ENCODE peak calls at places on chromosomes 12 and 14, in seven cellular contexts. One of them, this sample, is unnamed.

GRCh38 chr14:91252901-91253794 is 8.6 kb upstream of the GPR68 start:
- DNase-seq in Panc1: no peak
- DNase-seq in AG10803: no peak
- DNase-seq in astrocyte of the spinal cord: no peak
- DNase-seq in choroid plexus epithelial cell: no peak
- DNase-seq in GM23248: peak
- DNase-seq in body of pancreas: no peak
- DNase-seq in this sample: peak

GRCh38 chr14:93032301-93032929 is 83.3 kb downstream of the ITPK1 start:
- DNase-seq in Panc1: no peak
- DNase-seq in AG10803: peak
- DNase-seq in astrocyte of the spinal cord: no peak
- DNase-seq in choroid plexus epithelial cell: no peak
- DNase-seq in GM23248: peak
- DNase-seq in body of pancreas: no peak
- DNase-seq in this sample: peak

GRCh38 chr12:91127751-91128150 is 16.5 kb upstream of the LUM start:
- DNase-seq in Panc1: no peak
- DNase-seq in AG10803: peak
- DNase-seq in astrocyte of the spinal cord: peak
- DNase-seq in choroid plexus epithelial cell: peak
- DNase-seq in GM23248: peak
- DNase-seq in body of pancreas: no peak
- DNase-seq in this sample: no peak

GRCh38 chr14:32004300-32004699 is 72.8 kb upstream of the ARHGAP5 start:
- DNase-seq in Panc1: no peak
- DNase-seq in AG10803: peak
- DNase-seq in astrocyte of the spinal cord: peak
- DNase-seq in choroid plexus epithelial cell: peak
- DNase-seq in GM23248: peak
- DNase-seq in body of pancreas: no peak
- DNase-seq in this sample: no peak

GRCh38 chr12:52119398-52120254 is 40.1 kb downstream of the SMIM41 start:
- DNase-seq in Panc1: no peak
- DNase-seq in AG10803: no peak
- DNase-seq in astrocyte of the spinal cord: peak
- DNase-seq in choroid plexus epithelial cell: peak
- DNase-seq in GM23248: peak
- DNase-seq in body of pancreas: peak
- DNase-seq in this sample: no peak

GRCh38 chr14:60933920-60934655 is 46.8 kb downstream of the TRMT5 start:
- DNase-seq in Panc1: no peak
- DNase-seq in AG10803: no peak
- DNase-seq in astrocyte of the spinal cord: no peak
- DNase-seq in choroid plexus epithelial cell: no peak
- DNase-seq in GM23248: no peak
- DNase-seq in body of pancreas: no peak
- DNase-seq in this sample: no peak

GRCh38 chr14:37139710-37140109 is 32.7 kb downstream of the SLC25A21 start:
- DNase-seq in Panc1: no peak
- DNase-seq in AG10803: no peak
- DNase-seq in astrocyte of the spinal cord: peak
- DNase-seq in choroid plexus epithelial cell: no peak
- DNase-seq in GM23248: no peak
- DNase-seq in body of pancreas: no peak
- DNase-seq in this sample: no peak

GRCh38 chr12:123924539-123924938 is 48.1 kb downstream of the CCDC92 start:
- DNase-seq in Panc1: no peak
- DNase-seq in AG10803: no peak
- DNase-seq in astrocyte of the spinal cord: no peak
- DNase-seq in choroid plexus epithelial cell: no peak
- DNase-seq in GM23248: no peak
- DNase-seq in body of pancreas: no peak
- DNase-seq in this sample: no peak

GRCh38 chr14:77123381-77124344 is 17.9 kb downstream of the ZDHHC22 start:
- DNase-seq in Panc1: no peak
- DNase-seq in AG10803: no peak
- DNase-seq in astrocyte of the spinal cord: no peak
- DNase-seq in choroid plexus epithelial cell: no peak
- DNase-seq in GM23248: no peak
- DNase-seq in body of pancreas: peak
- DNase-seq in this sample: peak

GRCh38 chr14:101977311-101978071 is 13.1 kb downstream of the DYNC1H1 start:
- DNase-seq in Panc1: no peak
- DNase-seq in AG10803: no peak
- DNase-seq in astrocyte of the spinal cord: peak
- DNase-seq in choroid plexus epithelial cell: peak
- DNase-seq in GM23248: peak
- DNase-seq in body of pancreas: no peak
- DNase-seq in this sample: no peak

GRCh38 chr14:50928002-50928635 is 16.2 kb downstream of the PYGL start:
- DNase-seq in Panc1: no peak
- DNase-seq in AG10803: peak
- DNase-seq in astrocyte of the spinal cord: peak
- DNase-seq in choroid plexus epithelial cell: peak
- DNase-seq in GM23248: peak
- DNase-seq in body of pancreas: peak
- DNase-seq in this sample: peak

GRCh38 chr14:100608586-100609330 is 21.5 kb upstream of the BEGAIN start:
- DNase-seq in Panc1: no peak
- DNase-seq in AG10803: no peak
- DNase-seq in astrocyte of the spinal cord: no peak
- DNase-seq in choroid plexus epithelial cell: no peak
- DNase-seq in GM23248: no peak
- DNase-seq in body of pancreas: no peak
- DNase-seq in this sample: no peak

GRCh38 chr14:65333926-65334687 is 78.4 kb upstream of the FUT8 start:
- DNase-seq in Panc1: no peak
- DNase-seq in AG10803: peak
- DNase-seq in astrocyte of the spinal cord: peak
- DNase-seq in choroid plexus epithelial cell: peak
- DNase-seq in GM23248: peak
- DNase-seq in body of pancreas: no peak
- DNase-seq in this sample: no peak

GRCh38 chr12:27003421-27004311 is 10.5 kb downstream of the TM7SF3 start:
- DNase-seq in Panc1: no peak
- DNase-seq in AG10803: no peak
- DNase-seq in astrocyte of the spinal cord: no peak
- DNase-seq in choroid plexus epithelial cell: no peak
- DNase-seq in GM23248: no peak
- DNase-seq in body of pancreas: no peak
- DNase-seq in this sample: no peak

GRCh38 chr12:129635003-129635685 is 268.7 kb downstream of the TMEM132D start:
- DNase-seq in Panc1: no peak
- DNase-seq in AG10803: no peak
- DNase-seq in astrocyte of the spinal cord: no peak
- DNase-seq in choroid plexus epithelial cell: no peak
- DNase-seq in GM23248: no peak
- DNase-seq in body of pancreas: no peak
- DNase-seq in this sample: no peak

GRCh38 chr12:52191841-52192791 is at the start of gene KRT80:
- DNase-seq in Panc1: peak
- DNase-seq in AG10803: peak
- DNase-seq in astrocyte of the spinal cord: peak
- DNase-seq in choroid plexus epithelial cell: peak
- DNase-seq in GM23248: peak
- DNase-seq in body of pancreas: peak
- DNase-seq in this sample: peak

GRCh38 chr14:32075636-32076277 is 1.3 kb upstream of the ARHGAP5 start:
- DNase-seq in Panc1: no peak
- DNase-seq in AG10803: peak
- DNase-seq in astrocyte of the spinal cord: no peak
- DNase-seq in choroid plexus epithelial cell: peak
- DNase-seq in GM23248: peak
- DNase-seq in body of pancreas: peak
- DNase-seq in this sample: peak

GRCh38 chr12:94922561-94922960 is 80.9 kb downstream of the NDUFA12 start:
- DNase-seq in Panc1: no peak
- DNase-seq in AG10803: no peak
- DNase-seq in astrocyte of the spinal cord: peak
- DNase-seq in choroid plexus epithelial cell: peak
- DNase-seq in GM23248: no peak
- DNase-seq in body of pancreas: no peak
- DNase-seq in this sample: no peak

GRCh38 chr14:96198430-96199133 is 6.1 kb upstream of the BDKRB2 start:
- DNase-seq in Panc1: no peak
- DNase-seq in AG10803: no peak
- DNase-seq in astrocyte of the spinal cord: peak
- DNase-seq in choroid plexus epithelial cell: peak
- DNase-seq in GM23248: no peak
- DNase-seq in body of pancreas: no peak
- DNase-seq in this sample: no peak

GRCh38 chr14:35365130-35366047 is 39.2 kb downstream of the NFKBIA start:
- DNase-seq in Panc1: peak
- DNase-seq in AG10803: peak
- DNase-seq in astrocyte of the spinal cord: peak
- DNase-seq in choroid plexus epithelial cell: peak
- DNase-seq in GM23248: peak
- DNase-seq in body of pancreas: peak
- DNase-seq in this sample: peak

GRCh38 chr12:94545937-94546771 is 86.5 kb upstream of the CEP83 start:
- DNase-seq in Panc1: peak
- DNase-seq in AG10803: peak
- DNase-seq in astrocyte of the spinal cord: peak
- DNase-seq in choroid plexus epithelial cell: peak
- DNase-seq in GM23248: peak
- DNase-seq in body of pancreas: peak
- DNase-seq in this sample: peak

DNA sequence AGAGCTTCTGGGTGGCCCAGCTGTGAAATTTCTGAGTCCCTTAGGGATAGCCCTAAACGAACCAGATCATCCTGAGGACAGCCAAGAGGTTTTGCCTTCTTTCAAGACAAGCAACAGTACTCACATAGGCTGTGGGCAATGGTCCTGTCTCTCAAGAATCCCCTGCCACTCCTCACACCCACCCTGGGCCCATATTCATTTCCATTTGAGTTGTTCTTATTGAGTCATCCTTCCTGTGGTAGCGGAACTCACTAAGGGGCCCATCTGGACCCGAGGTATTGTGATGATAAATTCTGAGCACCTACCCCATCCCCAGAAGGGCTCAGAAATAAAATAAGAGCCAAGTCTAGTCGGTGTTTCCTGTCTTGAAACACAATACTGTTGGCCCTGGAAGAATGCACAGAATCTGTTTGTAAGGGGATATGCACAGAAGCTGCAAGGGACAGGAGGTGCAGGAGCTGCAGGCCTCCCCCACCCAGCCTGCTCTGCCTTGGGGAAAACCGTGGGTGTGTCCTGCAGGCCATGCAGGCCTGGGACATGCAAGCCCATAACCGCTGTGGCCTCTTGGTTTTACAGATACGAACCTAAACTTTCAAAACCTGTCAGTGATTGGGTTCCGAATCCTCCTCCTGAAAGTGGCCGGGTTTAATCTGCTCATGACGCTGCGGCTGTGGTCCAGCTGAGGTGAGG is 38.9 kb downstream of the DAD1 start:
- DNase-seq in Panc1: no peak
- DNase-seq in AG10803: no peak
- DNase-seq in astrocyte of the spinal cord: peak
- DNase-seq in choroid plexus epithelial cell: peak
- DNase-seq in GM23248: no peak
- DNase-seq in body of pancreas: no peak
- DNase-seq in this sample: no peak
- H3K4me3 ChIP-seq in Panc1: no peak
- H3K4me3 ChIP-seq in AG10803: no peak
- H3K4me3 ChIP-seq in astrocyte of the spinal cord: no peak
- H3K4me3 ChIP-seq in choroid plexus epithelial cell: no peak
- H3K4me3 ChIP-seq in GM23248: no peak
- H3K4me3 ChIP-seq in body of pancreas: no peak
- H3K4me3 ChIP-seq in this sample: no peak

GRCh38 chr12:99985631-99986030 is 895 bp upstream of the ANKS1B start:
- DNase-seq in Panc1: no peak
- DNase-seq in AG10803: no peak
- DNase-seq in astrocyte of the spinal cord: no peak
- DNase-seq in choroid plexus epithelial cell: no peak
- DNase-seq in GM23248: no peak
- DNase-seq in body of pancreas: no peak
- DNase-seq in this sample: no peak
- H3K4me3 ChIP-seq in Panc1: peak
- H3K4me3 ChIP-seq in AG10803: peak
- H3K4me3 ChIP-seq in astrocyte of the spinal cord: no peak
- H3K4me3 ChIP-seq in choroid plexus epithelial cell: peak
- H3K4me3 ChIP-seq in GM23248: peak
- H3K4me3 ChIP-seq in body of pancreas: no peak
- H3K4me3 ChIP-seq in this sample: no peak

DNA sequence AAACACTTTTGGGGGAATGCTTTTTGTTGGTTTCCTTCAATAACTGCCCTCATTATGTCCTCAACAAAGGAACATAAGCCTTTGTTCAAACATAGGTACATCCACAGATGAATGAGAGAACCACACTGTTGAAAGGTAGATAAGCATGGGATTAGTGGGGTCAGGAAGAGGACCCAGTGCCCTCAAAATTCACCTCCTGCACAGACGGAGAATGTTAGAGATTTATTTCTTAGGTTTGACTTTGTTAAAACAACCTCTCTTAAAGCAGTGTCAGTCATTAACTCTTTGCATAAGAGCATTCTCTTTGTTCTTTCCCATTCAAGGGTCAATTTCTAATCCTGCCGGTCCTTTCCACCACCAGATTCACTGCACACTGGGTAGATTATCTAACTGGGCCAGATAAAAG is 6.7 kb downstream of the AMDHD1 start:
- DNase-seq in Panc1: no peak
- DNase-seq in AG10803: no peak
- DNase-seq in astrocyte of the spinal cord: no peak
- DNase-seq in choroid plexus epithelial cell: no peak
- DNase-seq in GM23248: no peak
- DNase-seq in body of pancreas: no peak
- DNase-seq in this sample: no peak
- H3K4me3 ChIP-seq in Panc1: no peak
- H3K4me3 ChIP-seq in AG10803: no peak
- H3K4me3 ChIP-seq in astrocyte of the spinal cord: no peak
- H3K4me3 ChIP-seq in choroid plexus epithelial cell: no peak
- H3K4me3 ChIP-seq in GM23248: no peak
- H3K4me3 ChIP-seq in body of pancreas: no peak
- H3K4me3 ChIP-seq in this sample: no peak

GRCh38 chr14:26199599-26200370 is 398.0 kb downstream of the NOVA1 start:
- DNase-seq in Panc1: no peak
- DNase-seq in AG10803: peak
- DNase-seq in astrocyte of the spinal cord: peak
- DNase-seq in choroid plexus epithelial cell: peak
- DNase-seq in GM23248: peak
- DNase-seq in body of pancreas: no peak
- DNase-seq in this sample: no peak

GRCh38 chr14:26200675-26201074 is 397.2 kb downstream of the NOVA1 start:
- DNase-seq in Panc1: no peak
- DNase-seq in AG10803: peak
- DNase-seq in astrocyte of the spinal cord: peak
- DNase-seq in choroid plexus epithelial cell: peak
- DNase-seq in GM23248: peak
- DNase-seq in body of pancreas: no peak
- DNase-seq in this sample: no peak

GRCh38 chr14:26204362-26204953 is 393.4 kb downstream of the NOVA1 start:
- DNase-seq in Panc1: no peak
- DNase-seq in AG10803: no peak
- DNase-seq in astrocyte of the spinal cord: peak
- DNase-seq in choroid plexus epithelial cell: peak
- DNase-seq in GM23248: peak
- DNase-seq in body of pancreas: no peak
- DNase-seq in this sample: no peak

GRCh38 chr14:26206640-26207039 is 391.2 kb downstream of the NOVA1 start:
- DNase-seq in Panc1: no peak
- DNase-seq in AG10803: no peak
- DNase-seq in astrocyte of the spinal cord: no peak
- DNase-seq in choroid plexus epithelial cell: no peak
- DNase-seq in GM23248: no peak
- DNase-seq in body of pancreas: no peak
- DNase-seq in this sample: no peak

GRCh38 chr14:26204954-26205479 is 392.8 kb downstream of the NOVA1 start:
- DNase-seq in Panc1: no peak
- DNase-seq in AG10803: no peak
- DNase-seq in astrocyte of the spinal cord: peak
- DNase-seq in choroid plexus epithelial cell: peak
- DNase-seq in GM23248: peak
- DNase-seq in body of pancreas: peak
- DNase-seq in this sample: peak
- H3K4me3 ChIP-seq in Panc1: no peak
- H3K4me3 ChIP-seq in AG10803: no peak
- H3K4me3 ChIP-seq in astrocyte of the spinal cord: peak
- H3K4me3 ChIP-seq in choroid plexus epithelial cell: peak
- H3K4me3 ChIP-seq in GM23248: peak
- H3K4me3 ChIP-seq in body of pancreas: no peak
- H3K4me3 ChIP-seq in this sample: no peak